ENCODE peak calls at places on chromosomes 12 and 14, in seven cellular contexts. V is HepG2, P is GM12878, Z is H1, E is HCT116, I is K562, L is SK-N-SH. X is an unnamed sample.

GRCh38 chr12:28939427-28939826 is 209.7 kb upstream of the FAR2 start:
- DNase-seq in V (no peak), P (no peak), Z (no peak), E (no peak), I (no peak), L (no peak), X (no peak)

GRCh38 chr12:20189767-20190166 is 178.6 kb upstream of the PDE3A start:
- DNase-seq in V (no peak), P (no peak), Z (no peak), E (no peak), I (no peak), L (peak), X (no peak)

GRCh38 chr14:75539562-75540478 is 17.6 kb downstream of the BATF start:
- DNase-seq in V (no peak), P (no peak), Z (no peak), E (no peak), I (peak), L (no peak), X (no peak)

GRCh38 chr14:56092761-56093160 is 25.4 kb upstream of the PELI2 start:
- DNase-seq in V (no peak), P (no peak), Z (no peak), E (no peak), I (no peak), L (no peak), X (no peak)

GRCh38 chr12:113461666-113462065 is 10.0 kb downstream of the LHX5 start:
- DNase-seq in V (peak), P (no peak), Z (no peak), E (peak), I (peak), L (peak), X (no peak)

GRCh38 chr12:82740129-82741000 is 53.7 kb downstream of the TMTC2 start:
- DNase-seq in V (no peak), P (no peak), Z (no peak), E (peak), I (no peak), L (no peak), X (peak)

GRCh38 chr14:103879570-103880333 is 32.4 kb upstream of the PPP1R13B start:
- DNase-seq in V (peak), P (no peak), Z (no peak), E (no peak), I (peak), L (peak), X (no peak)

GRCh38 chr12:12635651-12636050 is 24.0 kb downstream of the CREBL2 start:
- DNase-seq in V (no peak), P (no peak), Z (no peak), E (no peak), I (no peak), L (no peak), X (no peak)

GRCh38 chr12:44117368-44117767 is 281.5 kb downstream of the TMEM117 start:
- DNase-seq in V (no peak), P (no peak), Z (no peak), E (no peak), I (no peak), L (no peak), X (no peak)

GRCh38 chr14:73788871-73789590 is 62.6 kb upstream of the PTGR2 start:
- DNase-seq in V (no peak), P (no peak), Z (no peak), E (no peak), I (no peak), L (no peak), X (no peak)

GRCh38 chr12:25152055-25152454 is 42.9 kb downstream of the DNAI7 start:
- DNase-seq in V (no peak), P (no peak), Z (no peak), E (no peak), I (no peak), L (no peak), X (peak)

GRCh38 chr14:100059433-100059781 is 5.8 kb upstream of the EVL start:
- DNase-seq in V (no peak), P (no peak), Z (no peak), E (no peak), I (no peak), L (no peak), X (no peak)

GRCh38 chr14:85534914-85535313 is 5.0 kb downstream of the FLRT2 start:
- DNase-seq in V (no peak), P (no peak), Z (no peak), E (no peak), I (no peak), L (no peak), X (no peak)

GRCh38 chr14:105857816-105858675 is 331.7 kb downstream of the TMEM121 start:
- DNase-seq in V (no peak), P (no peak), Z (no peak), E (no peak), I (no peak), L (no peak), X (no peak)

GRCh38 chr14:100237735-100238418 is 1.1 kb upstream of the YY1 start:
- DNase-seq in V (peak), P (no peak), Z (no peak), E (no peak), I (no peak), L (peak), X (no peak)

GRCh38 chr12:30025317-30025716 is 241.6 kb upstream of the TMTC1 start:
- DNase-seq in V (no peak), P (no peak), Z (no peak), E (no peak), I (no peak), L (no peak), X (no peak)

GRCh38 chr12:75910452-75910722 is 121.2 kb downstream of the PHLDA1 start:
- DNase-seq in V (no peak), P (no peak), Z (no peak), E (no peak), I (no peak), L (no peak), X (no peak)

GRCh38 chr12:30126944-30127343 is 343.2 kb upstream of the TMTC1 start:
- DNase-seq in V (no peak), P (no peak), Z (no peak), E (no peak), I (no peak), L (no peak), X (no peak)

GRCh38 chr14:95296595-95297365 is 22.9 kb downstream of the CLMN start:
- DNase-seq in V (no peak), P (no peak), Z (no peak), E (no peak), I (no peak), L (no peak), X (no peak)

GRCh38 chr12:111123390-111123789 is 203.0 kb upstream of the MYL2 start:
- DNase-seq in V (no peak), P (no peak), Z (no peak), E (no peak), I (no peak), L (no peak), X (no peak)

GRCh38 chr12:132952371-132953162 is 3.5 kb downstream of the ZNF605 start:
- DNase-seq in V (no peak), P (no peak), Z (no peak), E (no peak), I (no peak), L (no peak), X (no peak)

GRCh38 chr14:104228221-104228620 is 89.8 kb downstream of the KIF26A start:
- DNase-seq in V (no peak), P (no peak), Z (no peak), E (no peak), I (no peak), L (no peak), X (no peak)

GRCh38 chr12:129208566-129208965 is 355.3 kb downstream of the GLT1D1 start:
- DNase-seq in V (no peak), P (no peak), Z (no peak), E (no peak), I (no peak), L (no peak), X (no peak)

GRCh38 chr12:79360936-79361335 is 329.8 kb downstream of the PAWR start:
- DNase-seq in V (no peak), P (no peak), Z (no peak), E (no peak), I (no peak), L (no peak), X (no peak)

GRCh38 chr12:14283489-14284144 is 81.9 kb upstream of the ATF7IP start:
- DNase-seq in V (no peak), P (peak), Z (no peak), E (no peak), I (no peak), L (no peak), X (peak)

GRCh38 chr14:103105580-103106168 is 11.1 kb downstream of the EXOC3L4 start:
- DNase-seq in V (no peak), P (no peak), Z (no peak), E (no peak), I (no peak), L (no peak), X (no peak)

GRCh38 chr14:72444701-72445100 is 449.2 kb downstream of the DPF3 start:
- DNase-seq in V (no peak), P (no peak), Z (no peak), E (no peak), I (no peak), L (no peak), X (no peak)

GRCh38 chr14:65847065-65847847 is 434.7 kb downstream of the FUT8 start:
- DNase-seq in V (no peak), P (peak), Z (no peak), E (no peak), I (no peak), L (no peak), X (no peak)

GRCh38 chr14:44763356-44763755 is 198.4 kb downstream of the KLHL28 start:
- DNase-seq in V (no peak), P (no peak), Z (no peak), E (no peak), I (no peak), L (no peak), X (no peak)

DNA sequence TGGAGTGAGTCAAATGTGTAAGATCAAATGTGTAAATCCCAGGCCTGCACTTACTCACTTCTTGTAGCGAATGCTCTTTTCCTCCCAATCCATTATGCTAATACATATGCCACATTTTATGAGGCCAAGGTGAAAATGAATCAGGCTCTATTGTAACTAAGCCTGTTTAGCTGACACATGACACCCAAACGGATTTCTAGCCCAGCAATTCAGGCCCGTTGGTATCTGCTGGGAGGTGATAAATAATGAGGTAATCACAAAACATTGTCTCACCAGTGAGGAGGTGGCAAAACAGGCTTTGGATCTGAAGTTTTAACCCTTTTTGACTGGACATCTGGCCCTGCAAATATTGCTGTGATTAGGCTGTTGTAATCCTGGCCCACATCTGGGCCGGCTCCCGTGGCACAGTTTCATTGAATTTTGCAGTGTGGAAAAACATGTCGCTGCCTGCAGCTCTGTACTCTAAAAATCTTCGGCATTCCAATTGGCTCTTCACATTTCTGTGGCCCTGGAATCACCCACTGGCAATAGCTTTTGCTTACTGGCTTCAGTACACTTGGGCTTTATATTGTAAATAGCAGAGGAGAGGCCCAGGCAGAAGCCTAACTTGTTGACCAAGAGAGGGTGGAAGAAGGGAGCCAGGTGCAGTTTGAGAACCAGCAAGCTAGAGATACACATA is 106.1 kb downstream of the PAX9 start:
- DNase-seq in V (no peak), P (no peak), Z (no peak), E (no peak), I (peak), L (no peak), X (no peak)
- TF ChIP-seq YY1 in V (no peak), P (no peak), Z (no peak), E (no peak), I (no peak), L (no peak), X (no peak)

GRCh38 chr12:68175566-68176033 is 16.1 kb upstream of the IFNG start:
- DNase-seq in V (no peak), P (peak), Z (no peak), E (no peak), I (no peak), L (no peak), X (no peak)

GRCh38 chr12:68177562-68177961 is 18.0 kb upstream of the IFNG start:
- DNase-seq in V (no peak), P (no peak), Z (no peak), E (no peak), I (no peak), L (no peak), X (no peak)

GRCh38 chr12:68178774-68179439 is 19.4 kb upstream of the IFNG start:
- DNase-seq in V (no peak), P (no peak), Z (no peak), E (no peak), I (no peak), L (no peak), X (no peak)

GRCh38 chr12:68176252-68176651 is 16.7 kb upstream of the IFNG start:
- DNase-seq in V (no peak), P (no peak), Z (no peak), E (no peak), I (no peak), L (no peak), X (no peak)

GRCh38 chr12:68178184-68178583 is 18.6 kb upstream of the IFNG start:
- DNase-seq in V (no peak), P (no peak), Z (no peak), E (no peak), I (no peak), L (no peak), X (no peak)
- TF ChIP-seq YY1 in V (no peak), P (no peak), Z (no peak), E (no peak), I (no peak), L (no peak), X (no peak)

DNA sequence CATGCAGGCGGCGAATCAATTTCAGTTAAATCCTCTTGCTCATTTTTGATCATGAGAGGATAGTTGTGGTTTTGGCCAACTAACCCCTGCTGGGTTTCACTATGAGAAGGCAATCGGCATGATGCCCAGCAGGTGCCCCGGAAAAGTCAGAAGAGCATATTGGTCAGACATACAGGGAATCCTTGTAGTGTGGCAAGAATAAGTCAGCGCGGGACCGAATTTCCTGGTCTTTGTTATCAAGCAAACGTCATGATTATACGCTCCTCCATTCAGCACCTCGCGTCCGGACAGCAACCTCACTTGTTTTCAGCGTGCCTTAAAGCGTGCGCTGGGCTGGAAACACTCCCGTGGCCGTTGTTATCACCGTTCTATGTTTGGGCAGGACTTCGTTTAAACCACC is 1.8 kb downstream of the TBC1D30 start:
- DNase-seq in V (no peak), P (peak), Z (no peak), E (no peak), I (peak), L (peak), X (peak)
- TF ChIP-seq YY1 in V (no peak), P (peak), Z (peak), E (no peak), I (no peak), L (no peak), X (no peak)

DNA sequence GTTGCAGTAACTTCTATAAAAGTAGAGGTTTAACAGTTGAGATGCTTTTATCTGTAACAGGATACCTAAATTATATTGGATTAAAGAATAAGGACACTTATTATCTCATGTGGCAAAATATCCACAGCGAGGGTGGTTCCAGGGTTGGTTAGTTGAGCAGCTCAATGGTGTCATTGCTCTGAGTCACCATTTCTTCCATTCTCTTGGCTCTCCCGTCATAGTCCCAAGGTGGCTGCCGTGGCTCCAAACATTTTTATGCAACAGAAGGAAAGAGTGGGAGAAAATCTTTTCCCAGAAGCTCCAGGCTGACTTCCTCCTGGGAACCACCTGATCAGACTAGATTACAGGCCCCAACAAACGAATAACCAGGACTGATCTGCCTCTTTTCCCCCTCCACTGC is 15.0 kb upstream of the PPFIBP1 start:
- DNase-seq in V (no peak), P (no peak), Z (no peak), E (no peak), I (no peak), L (no peak), X (no peak)
- TF ChIP-seq YY1 in V (no peak), P (no peak), Z (no peak), E (no peak), I (no peak), L (no peak), X (no peak)

DNA sequence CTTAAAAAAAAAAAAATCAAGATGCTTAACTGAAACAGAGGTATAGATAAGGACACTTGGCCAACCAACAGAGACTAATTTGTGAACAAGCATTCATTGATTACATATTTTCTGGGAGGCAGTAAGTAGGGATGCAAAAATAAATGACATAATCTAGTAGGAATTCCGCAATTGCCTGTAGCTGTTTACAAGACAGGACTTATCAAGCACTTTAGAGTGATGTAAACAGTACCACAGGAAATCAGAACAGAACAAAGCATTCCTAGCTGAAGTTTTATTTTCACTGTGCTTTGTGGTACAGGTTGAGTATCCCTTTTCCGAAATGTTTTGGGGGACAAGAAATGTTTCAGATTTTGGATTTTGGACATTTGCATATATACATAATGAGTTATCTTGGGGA is 68.2 kb upstream of the FGD4 start:
- DNase-seq in V (peak), P (no peak), Z (no peak), E (no peak), I (no peak), L (no peak), X (peak)
- TF ChIP-seq YY1 in V (no peak), P (no peak), Z (no peak), E (no peak), I (no peak), L (no peak), X (no peak)

DNA sequence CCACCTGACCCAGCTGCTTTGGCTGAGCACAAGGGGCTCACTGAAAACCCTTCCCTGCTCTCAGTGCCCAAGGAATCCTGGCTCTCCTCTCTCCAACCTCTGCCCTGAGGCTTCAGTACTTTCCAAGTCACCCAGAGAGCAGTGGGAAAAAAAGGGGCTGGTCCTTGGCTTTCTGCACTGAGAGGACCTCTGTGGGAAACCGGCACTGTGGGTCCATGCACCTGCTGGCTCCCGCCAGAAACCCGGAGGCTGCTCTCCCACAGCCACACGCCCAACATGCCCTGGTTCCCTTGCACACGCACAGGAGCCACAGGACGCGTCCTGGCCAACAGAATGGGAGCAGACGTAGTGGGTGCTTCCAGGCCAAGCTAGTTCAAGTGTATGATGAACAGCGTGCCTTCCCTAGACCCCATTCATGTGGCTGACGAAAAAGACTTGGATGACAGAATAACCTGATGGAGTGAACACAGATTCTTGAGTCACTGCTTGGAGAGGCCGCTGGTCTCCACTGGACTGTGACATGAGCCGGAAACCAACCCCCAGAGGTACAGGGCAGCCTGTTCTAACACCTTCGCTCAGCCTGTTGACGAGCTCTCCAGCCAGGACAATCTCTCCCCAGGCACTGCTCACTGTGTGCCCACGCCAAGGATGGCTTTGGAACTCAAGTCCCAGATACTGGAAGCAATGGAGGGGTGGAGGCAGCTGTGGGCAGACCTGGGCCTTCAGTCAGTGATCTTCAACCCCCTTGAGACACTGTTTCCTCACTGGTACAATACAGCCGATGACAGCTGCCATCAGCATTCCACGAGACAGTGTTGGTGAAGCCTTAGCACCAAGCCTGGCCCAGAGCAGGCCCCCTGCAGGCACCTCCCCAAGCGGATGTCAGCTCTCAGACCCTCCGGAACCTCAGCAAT is 87.7 kb downstream of the ITPK1 start:
- DNase-seq in V (no peak), P (no peak), Z (no peak), E (no peak), I (no peak), L (no peak), X (no peak)
- TF ChIP-seq YY1 in V (no peak), P (no peak), Z (no peak), E (no peak), I (no peak), L (no peak), X (no peak)

GRCh38 chr12:104694161-104694560 is 237.4 kb downstream of the CHST11 start:
- DNase-seq in V (no peak), P (no peak), Z (no peak), E (no peak), I (no peak), L (no peak), X (no peak)

GRCh38 chr12:104693493-104693892 is 236.7 kb downstream of the CHST11 start:
- DNase-seq in V (no peak), P (no peak), Z (no peak), E (no peak), I (no peak), L (no peak), X (no peak)

GRCh38 chr12:104695453-104696148 is 238.9 kb downstream of the CHST11 start:
- DNase-seq in V (no peak), P (peak), Z (no peak), E (no peak), I (no peak), L (no peak), X (no peak)

GRCh38 chr12:104692335-104693218 is 235.8 kb downstream of the CHST11 start:
- DNase-seq in V (no peak), P (peak), Z (no peak), E (no peak), I (no peak), L (no peak), X (no peak)

DNA sequence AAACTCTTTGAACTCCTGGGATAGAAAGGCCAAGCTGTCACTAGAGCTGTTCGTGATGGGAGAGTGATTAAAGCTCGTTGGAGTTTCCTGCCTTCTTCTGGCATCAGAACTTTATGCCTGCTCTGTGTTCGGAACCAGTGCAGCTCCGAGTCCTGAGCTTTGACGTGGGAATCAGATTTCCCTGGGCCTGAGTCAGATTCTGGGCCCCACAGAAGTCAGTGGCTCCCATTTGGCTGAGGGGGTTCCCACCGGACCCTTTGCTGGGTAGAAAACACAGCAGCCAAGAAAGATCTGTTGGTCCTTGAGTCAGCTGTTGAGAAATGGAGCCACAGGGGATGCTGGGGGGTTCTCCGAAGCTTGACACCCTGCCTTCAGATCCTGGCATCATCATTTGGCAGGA is 238.0 kb downstream of the CHST11 start:
- DNase-seq in V (no peak), P (no peak), Z (no peak), E (no peak), I (no peak), L (no peak), X (no peak)
- TF ChIP-seq YY1 in V (no peak), P (no peak), Z (no peak), E (no peak), I (no peak), L (no peak), X (no peak)